ENCODE peak calls at places on chromosomes 1 and 21, in five cellular contexts. H is CD4-positive, alpha-beta T cell; L is glutamatergic neuron; K is GM20000; W is activated CD8-positive, alpha-beta T cell treated with anti-CD3 and anti-CD28 coated beads for 36 hours. N is an unnamed sample.

GRCh38 chr1:227391204-227391603 is 72.9 kb upstream of the CDC42BPA start:
- DNase-seq in H (no peak), L (no peak), K (no peak), W (no peak), N (no peak)

GRCh38 chr1:232636799-232637198 is 6.9 kb upstream of the SIPA1L2 start:
- DNase-seq in H (no peak), L (no peak), K (no peak), W (no peak), N (no peak)

GRCh38 chr1:157562515-157562914 is 10.2 kb upstream of the FCRL5 start:
- DNase-seq in H (no peak), L (no peak), K (peak), W (no peak), N (no peak)

GRCh38 chr1:147902183-147902845 is at the start of gene GJA8:
- DNase-seq in H (no peak), L (no peak), K (no peak), W (no peak), N (no peak)

GRCh38 chr1:234977891-234978396 is 150.7 kb downstream of the TOMM20 start:
- DNase-seq in H (no peak), L (no peak), K (no peak), W (no peak), N (no peak)

GRCh38 chr1:25099343-25099951 is 132.9 kb downstream of the SYF2 start:
- DNase-seq in H (peak), L (peak), K (peak), W (peak), N (no peak)

GRCh38 chr1:64745181-64745985 is 508 bp downstream of the RAVER2 start:
- DNase-seq in H (peak), L (no peak), K (peak), W (peak), N (peak)

GRCh38 chr1:218414060-218414728 is 69.1 kb downstream of the TGFB2 start:
- DNase-seq in H (no peak), L (no peak), K (no peak), W (no peak), N (no peak)

GRCh38 chr21:44471341-44471740 is 16.0 kb downstream of the LRRC3 start:
- DNase-seq in H (no peak), L (no peak), K (no peak), W (no peak), N (no peak)

GRCh38 chr21:36193200-36193599 is 36.6 kb downstream of the DOP1B start:
- DNase-seq in H (no peak), L (no peak), K (no peak), W (no peak), N (no peak)

GRCh38 chr1:236175642-236176336 is 33.5 kb downstream of the GPR137B start:
- DNase-seq in H (no peak), L (no peak), K (no peak), W (no peak), N (no peak)

GRCh38 chr1:1250828-1251284 is 4.3 kb upstream of the C1QTNF12 start:
- DNase-seq in H (peak), L (no peak), K (peak), W (peak), N (peak)

GRCh38 chr1:81801032-81801833 is 499 bp downstream of the ADGRL2 start:
- DNase-seq in H (no peak), L (peak), K (peak), W (no peak), N (peak)

GRCh38 chr1:9182784-9183257 is 51.8 kb upstream of the H6PD start:
- DNase-seq in H (no peak), L (no peak), K (peak), W (no peak), N (peak)

GRCh38 chr1:215844266-215844665 is 277.2 kb downstream of the KCTD3 start:
- DNase-seq in H (no peak), L (no peak), K (no peak), W (no peak), N (no peak)

GRCh38 chr1:244897476-244898254 is 33.3 kb upstream of the HNRNPU start:
- DNase-seq in H (no peak), L (no peak), K (no peak), W (no peak), N (no peak)

GRCh38 chr1:86753700-86754099 is 49.3 kb downstream of the SH3GLB1 start:
- DNase-seq in H (no peak), L (no peak), K (no peak), W (peak), N (no peak)

GRCh38 chr1:20290624-20291597 is at the start of gene VWA5B1:
- DNase-seq in H (no peak), L (peak), K (no peak), W (no peak), N (no peak)

GRCh38 chr1:119435061-119435460 is 20.1 kb downstream of the HSD3B2 start:
- DNase-seq in H (no peak), L (no peak), K (no peak), W (no peak), N (no peak)

GRCh38 chr1:168735987-168736386 is 7.0 kb upstream of the DPT start:
- DNase-seq in H (no peak), L (no peak), K (no peak), W (no peak), N (no peak)

GRCh38 chr1:170530972-170531757 is 801 bp upstream of the GORAB start:
- DNase-seq in H (no peak), L (no peak), K (no peak), W (peak), N (no peak)

GRCh38 chr1:1753607-1754005 is 24.7 kb downstream of the NADK start:
- DNase-seq in H (no peak), L (no peak), K (no peak), W (no peak), N (no peak)

GRCh38 chr1:2208309-2209239 is 14.0 kb upstream of the FAAP20 start:
- DNase-seq in H (no peak), L (no peak), K (no peak), W (no peak), N (no peak)

GRCh38 chr21:34834852-34835501 is 166.2 kb downstream of the CLIC6 start:
- DNase-seq in H (no peak), L (no peak), K (no peak), W (peak), N (no peak)

GRCh38 chr1:241817331-241817792 is 30.6 kb upstream of the EXO1 start:
- DNase-seq in H (no peak), L (no peak), K (no peak), W (no peak), N (no peak)

GRCh38 chr1:215071078-215071477 is 11.5 kb upstream of the KCNK2 start:
- DNase-seq in H (no peak), L (no peak), K (no peak), W (no peak), N (no peak)

GRCh38 chr1:21068937-21069336 is 107.8 kb downstream of the EIF4G3 start:
- DNase-seq in H (no peak), L (no peak), K (no peak), W (no peak), N (no peak)

GRCh38 chr1:30649321-30649991 is 73.9 kb downstream of the MATN1 start:
- DNase-seq in H (no peak), L (no peak), K (no peak), W (no peak), N (no peak)

GRCh38 chr1:167360120-167360519 is 139.4 kb downstream of the POU2F1 start:
- DNase-seq in H (no peak), L (no peak), K (no peak), W (no peak), N (no peak)

GRCh38 chr1:17370618-17371017 is 1.4 kb upstream of the PADI6 start:
- DNase-seq in H (no peak), L (no peak), K (no peak), W (no peak), N (no peak)
- TF ChIP-seq CTCF in H (no peak), L (peak), K (no peak), W (no peak), N (no peak)

GRCh38 chr1:48228156-48228555 is 5.6 kb downstream of the SLC5A9 start:
- DNase-seq in H (no peak), L (peak), K (no peak), W (no peak), N (no peak)
- TF ChIP-seq CTCF in H (no peak), L (no peak), K (no peak), W (no peak), N (no peak)

GRCh38 chr1:95309031-95309459 is 75.0 kb downstream of the RWDD3 start:
- DNase-seq in H (no peak), L (peak), K (no peak), W (no peak), N (no peak)
- TF ChIP-seq CTCF in H (no peak), L (peak), K (no peak), W (no peak), N (peak)

GRCh38 chr1:209883341-209883971 is 54.6 kb upstream of the SYT14 start:
- DNase-seq in H (no peak), L (no peak), K (no peak), W (no peak), N (no peak)
- TF ChIP-seq CTCF in H (no peak), L (no peak), K (no peak), W (no peak), N (no peak)

GRCh38 chr1:72284398-72285073 is 2.2 kb upstream of the NEGR1 start:
- DNase-seq in H (no peak), L (peak), K (peak), W (peak), N (peak)
- TF ChIP-seq CTCF in H (no peak), L (no peak), K (no peak), W (no peak), N (no peak)

DNA sequence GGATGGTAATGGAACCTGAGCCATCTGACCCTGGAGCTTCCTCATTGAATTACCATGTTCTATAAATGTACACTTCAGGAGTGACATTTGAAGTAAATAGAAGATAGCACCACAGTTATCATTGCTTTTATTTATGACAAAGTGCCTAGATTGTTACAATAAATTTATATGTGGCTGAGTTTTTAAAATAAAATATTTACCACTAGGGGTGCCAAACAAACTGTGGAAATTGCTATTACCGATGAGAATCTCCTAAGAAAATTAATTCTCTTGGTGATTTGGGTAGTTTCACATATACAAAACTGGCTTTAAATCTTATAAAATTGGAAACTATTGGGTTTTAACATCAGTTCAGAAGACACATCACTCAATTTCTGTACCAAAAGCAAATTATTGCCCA is 1.4 kb upstream of the TNR start:
- DNase-seq in H (no peak), L (no peak), K (no peak), W (no peak), N (no peak)
- TF ChIP-seq CTCF in H (no peak), L (peak), K (no peak), W (no peak), N (no peak)

GRCh38 chr1:85546748-85547147 is 33.8 kb upstream of the CCN1 start:
- DNase-seq in H (no peak), L (no peak), K (no peak), W (no peak), N (no peak)
- TF ChIP-seq CTCF in H (no peak), L (no peak), K (no peak), W (no peak), N (no peak)

GRCh38 chr1:231075497-231075896 is 35.4 kb upstream of the FAM89A start:
- DNase-seq in H (no peak), L (no peak), K (no peak), W (no peak), N (no peak)

GRCh38 chr1:231075020-231075419 is 35.0 kb upstream of the FAM89A start:
- DNase-seq in H (no peak), L (no peak), K (no peak), W (no peak), N (no peak)

GRCh38 chr1:231073311-231073710 is 33.3 kb upstream of the FAM89A start:
- DNase-seq in H (no peak), L (no peak), K (no peak), W (no peak), N (no peak)

GRCh38 chr1:231076802-231077201 is 36.7 kb upstream of the FAM89A start:
- DNase-seq in H (no peak), L (no peak), K (no peak), W (no peak), N (no peak)

DNA sequence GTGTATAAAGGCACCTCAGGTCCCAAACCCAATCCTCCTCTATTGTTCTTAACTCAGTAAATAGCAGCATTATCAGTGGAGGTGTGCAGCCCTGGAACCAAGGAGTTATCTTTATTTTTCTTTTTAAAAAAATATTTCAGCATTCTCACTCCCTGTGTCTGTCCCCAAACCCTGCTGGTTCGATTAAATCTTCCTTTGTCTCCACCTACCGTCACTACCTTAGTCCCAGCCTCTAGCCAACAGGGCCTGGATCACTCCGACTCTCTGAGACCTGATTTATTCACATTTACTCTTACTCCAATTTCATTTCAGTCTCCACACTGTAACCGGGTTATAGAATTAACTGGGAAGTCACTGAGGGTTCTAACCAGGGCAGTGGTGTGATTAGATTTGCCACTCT is 39.1 kb upstream of the FAM89A start:
- DNase-seq in H (no peak), L (no peak), K (no peak), W (no peak), N (no peak)
- TF ChIP-seq CTCF in H (no peak), L (no peak), K (no peak), W (no peak), N (no peak)